ENCODE peak calls at places on chromosomes 4 and X, in four cellular contexts. Z is GM23338, W is astrocyte, U is brain microvascular endothelial cell. X is an unnamed sample.

GRCh38 chr4:53551963-53552362 is 39.3 kb downstream of the LNX1 start:
- DNase-seq in Z (no peak), W (no peak), U (no peak), X (no peak)

GRCh38 chr4:6338175-6338950 is 68.7 kb downstream of the WFS1 start:
- DNase-seq in Z (no peak), W (no peak), U (no peak), X (no peak)

GRCh38 chr4:70734168-70734954 is 12.6 kb downstream of the RUFY3 start:
- DNase-seq in Z (no peak), W (peak), U (peak), X (no peak)

GRCh38 chr4:7416745-7417432 is 17.8 kb downstream of the PSAPL1 start:
- DNase-seq in Z (no peak), W (no peak), U (no peak), X (no peak)

GRCh38 chrX:37959212-37960021 is 46.9 kb upstream of the SYTL5 start:
- DNase-seq in Z (peak), W (no peak), U (no peak), X (no peak)

GRCh38 chr4:155799794-155800123 is 40.9 kb downstream of the GUCY1B1 start:
- DNase-seq in Z (no peak), W (no peak), U (no peak), X (no peak)

GRCh38 chrX:31590581-31591113 is 518.8 kb upstream of the FTHL17 start:
- DNase-seq in Z (no peak), W (peak), U (peak), X (no peak)

GRCh38 chr4:30835044-30835443 is 114.9 kb downstream of the PCDH7 start:
- DNase-seq in Z (no peak), W (no peak), U (no peak), X (no peak)

GRCh38 chr4:140109626-140110213 is 44.3 kb downstream of the MAML3 start:
- DNase-seq in Z (no peak), W (no peak), U (no peak), X (no peak)

GRCh38 chrX:49184294-49185061 is 1.7 kb downstream of the PRICKLE3 start:
- DNase-seq in Z (peak), W (peak), U (peak), X (no peak)

GRCh38 chr4:78078101-78078500 is 21.0 kb downstream of the FRAS1 start:
- DNase-seq in Z (no peak), W (no peak), U (no peak), X (no peak)

GRCh38 chr4:59339631-59340030 is 1860.5 kb upstream of the ADGRL3 start:
- DNase-seq in Z (peak), W (no peak), U (no peak), X (no peak)

GRCh38 chrX:115226929-115227328 is 7.0 kb downstream of the LRCH2 start:
- DNase-seq in Z (peak), W (no peak), U (peak), X (no peak)

GRCh38 chr4:3388461-3389185 is 53.1 kb upstream of the HGFAC start:
- DNase-seq in Z (no peak), W (peak), U (peak), X (no peak)

GRCh38 chr4:101977096-101977495 is 186.6 kb downstream of the BANK1 start:
- DNase-seq in Z (no peak), W (peak), U (peak), X (no peak)

GRCh38 chr4:30948653-30949052 is 228.5 kb downstream of the PCDH7 start:
- DNase-seq in Z (no peak), W (peak), U (peak), X (no peak)

GRCh38 chrX:44651347-44651746 is 108.7 kb upstream of the FUNDC1 start:
- DNase-seq in Z (peak), W (no peak), U (no peak), X (no peak)

GRCh38 chrX:11205796-11206195 is 87.4 kb upstream of the AMELX start:
- DNase-seq in Z (no peak), W (no peak), U (no peak), X (no peak)

GRCh38 chr4:182307746-182308145 is 64.5 kb downstream of the TENM3 start:
- DNase-seq in Z (no peak), W (peak), U (peak), X (no peak)

GRCh38 chr4:152021788-152022438 is 261.1 kb upstream of the GATB start:
- DNase-seq in Z (no peak), W (no peak), U (no peak), X (no peak)

GRCh38 chr4:152943673-152944072 is 7.5 kb downstream of the FHDC1 start:
- DNase-seq in Z (no peak), W (peak), U (peak), X (no peak)

GRCh38 chr4:169079942-169080827 is 70.1 kb upstream of the CBR4 start:
- DNase-seq in Z (no peak), W (peak), U (peak), X (no peak)

GRCh38 chr4:76585897-76586360 is 150.9 kb downstream of the SHROOM3 start:
- DNase-seq in Z (peak), W (peak), U (peak), X (no peak)

GRCh38 chrX:2425281-2426071 is 75.3 kb downstream of the DHRSX start:
- DNase-seq in Z (peak), W (peak), U (no peak), X (no peak)

GRCh38 chrX:38312436-38312835 is 14.9 kb downstream of the RPGR start:
- DNase-seq in Z (no peak), W (peak), U (peak), X (no peak)

GRCh38 chrX:153865321-153865580 is 20.7 kb downstream of the L1CAM start:
- DNase-seq in Z (no peak), W (no peak), U (no peak), X (no peak)

GRCh38 chr4:1293981-1294380 is 4.3 kb downstream of the MAEA start:
- DNase-seq in Z (no peak), W (peak), U (no peak), X (no peak)

GRCh38 chr4:162891788-162892707 is 274.6 kb downstream of the NAF1 start:
- DNase-seq in Z (no peak), W (peak), U (no peak), X (no peak)

DNA sequence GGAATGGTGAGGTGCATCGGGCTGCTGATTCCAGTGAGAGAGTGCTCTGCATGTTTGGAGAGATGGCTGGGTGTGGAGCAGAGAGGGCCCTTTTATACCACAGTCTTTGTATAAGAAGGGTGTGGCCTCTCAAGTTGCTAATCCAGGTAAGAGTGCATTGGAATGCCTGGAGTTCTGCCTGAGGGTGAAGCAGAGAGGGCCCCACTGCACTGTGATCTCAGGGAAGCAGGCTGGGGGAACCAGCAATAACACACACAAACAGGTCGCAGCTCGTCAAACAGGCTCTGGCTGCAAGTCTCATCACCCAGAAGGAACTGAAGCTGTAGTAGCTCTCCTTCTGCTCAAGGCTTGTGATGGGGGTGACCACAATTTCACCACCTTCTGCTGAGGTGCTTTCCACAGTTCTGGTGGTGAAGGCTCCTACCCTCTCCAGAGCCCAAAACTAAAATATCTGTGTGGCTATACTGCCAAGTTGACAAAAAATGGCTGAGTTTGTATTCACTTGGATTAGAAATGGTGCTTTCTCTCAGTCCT is 687.4 kb upstream of the HS3ST1 start:
- DNase-seq in Z (no peak), W (no peak), U (no peak), X (no peak)
- H3K27ac ChIP-seq in Z (no peak), W (no peak), U (no peak), X (no peak)

DNA sequence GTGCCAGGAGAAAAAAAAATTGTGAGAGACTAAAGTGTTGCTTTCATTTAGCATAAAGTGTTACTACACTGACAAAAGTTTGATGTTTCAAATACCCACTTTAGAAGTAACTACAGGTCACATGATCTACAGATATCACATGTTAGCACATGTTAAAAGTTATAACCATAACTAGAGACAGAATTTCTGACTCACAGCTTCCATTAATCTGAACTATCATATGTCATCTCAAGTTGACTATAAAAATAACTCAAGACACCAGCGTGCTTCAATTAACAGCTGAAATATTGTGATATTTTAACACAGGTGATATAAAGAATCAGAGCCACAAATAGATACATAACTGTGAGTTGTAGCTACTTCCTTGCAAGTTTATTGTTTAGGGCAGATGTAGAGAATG is 591.5 kb upstream of the PITX2 start:
- DNase-seq in Z (no peak), W (no peak), U (no peak), X (no peak)
- H3K27ac ChIP-seq in Z (no peak), W (no peak), U (no peak), X (no peak)

GRCh38 chrX:41870719-41871151 is 52.6 kb downstream of the CASK start:
- DNase-seq in Z (no peak), W (no peak), U (no peak), X (no peak)
- H3K27ac ChIP-seq in Z (no peak), W (no peak), U (no peak), X (no peak)

GRCh38 chr4:110596431-110596830 is 26.4 kb downstream of the PITX2 start:
- DNase-seq in Z (no peak), W (no peak), U (no peak), X (no peak)

GRCh38 chr4:110602061-110602460 is 20.8 kb downstream of the PITX2 start:
- DNase-seq in Z (no peak), W (no peak), U (no peak), X (no peak)

GRCh38 chr4:110595583-110595982 is 27.3 kb downstream of the PITX2 start:
- DNase-seq in Z (no peak), W (no peak), U (no peak), X (no peak)

GRCh38 chr4:110597582-110597981 is 25.3 kb downstream of the PITX2 start:
- DNase-seq in Z (no peak), W (no peak), U (no peak), X (no peak)
- H3K27ac ChIP-seq in Z (no peak), W (no peak), U (no peak), X (no peak)

GRCh38 chr4:81491943-81492342 is 20.2 kb upstream of the RASGEF1B start:
- DNase-seq in Z (no peak), W (no peak), U (peak), X (no peak)

GRCh38 chr4:81490761-81491160 is 19.1 kb upstream of the RASGEF1B start:
- DNase-seq in Z (no peak), W (no peak), U (no peak), X (no peak)

GRCh38 chr4:81495308-81495707 is 23.6 kb upstream of the RASGEF1B start:
- DNase-seq in Z (no peak), W (no peak), U (no peak), X (no peak)

GRCh38 chr4:81492596-81492995 is 20.9 kb upstream of the RASGEF1B start:
- DNase-seq in Z (no peak), W (no peak), U (no peak), X (no peak)

GRCh38 chr4:81493895-81494490 is 22.3 kb upstream of the RASGEF1B start:
- DNase-seq in Z (no peak), W (no peak), U (no peak), X (no peak)
- H3K27ac ChIP-seq in Z (no peak), W (no peak), U (no peak), X (no peak)

GRCh38 chr4:38308728-38309315 is 348.6 kb downstream of the PTTG2 start:
- DNase-seq in Z (no peak), W (peak), U (peak), X (no peak)
- H3K27ac ChIP-seq in Z (no peak), W (peak), U (no peak), X (no peak)

GRCh38 chr4:10025230-10025806 is 4.0 kb upstream of the SLC2A9 start:
- DNase-seq in Z (no peak), W (no peak), U (no peak), X (no peak)

GRCh38 chr4:10024303-10024702 is 3.0 kb upstream of the SLC2A9 start:
- DNase-seq in Z (no peak), W (no peak), U (no peak), X (no peak)

GRCh38 chr4:10023050-10023419 is 1.7 kb upstream of the SLC2A9 start:
- DNase-seq in Z (no peak), W (no peak), U (no peak), X (no peak)

GRCh38 chr4:10022346-10023049 is 1.2 kb upstream of the SLC2A9 start:
- DNase-seq in Z (no peak), W (no peak), U (no peak), X (no peak)

DNA sequence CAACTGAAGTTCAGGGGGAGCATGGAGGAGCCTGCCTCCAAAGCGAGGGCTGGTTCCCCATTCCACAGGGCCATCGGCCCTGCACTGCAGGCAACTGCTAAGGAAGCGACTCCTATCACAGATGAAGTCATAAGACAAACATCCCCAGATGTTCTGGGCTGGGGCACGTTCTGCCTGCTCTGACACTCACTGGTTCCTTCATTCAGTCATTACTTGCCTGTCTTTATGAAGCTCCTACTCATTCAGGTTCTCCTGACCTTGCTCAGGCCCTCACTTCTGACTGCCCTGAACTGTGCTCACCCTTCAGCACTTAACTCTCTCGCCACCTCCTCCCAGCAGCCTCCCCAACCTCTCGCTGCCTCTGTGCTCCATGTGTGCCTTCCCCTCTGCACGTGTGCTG is 2.5 kb upstream of the SLC2A9 start:
- DNase-seq in Z (no peak), W (no peak), U (peak), X (no peak)
- H3K27ac ChIP-seq in Z (no peak), W (no peak), U (no peak), X (no peak)

GRCh38 chr4:158163941-158164665 is 8.7 kb downstream of the GASK1B start:
- DNase-seq in Z (no peak), W (no peak), U (no peak), X (no peak)
- H3K27ac ChIP-seq in Z (no peak), W (no peak), U (no peak), X (peak)

GRCh38 chrX:12955882-12956703 is 18.8 kb upstream of the TMSB4X start:
- DNase-seq in Z (no peak), W (peak), U (peak), X (no peak)

GRCh38 chrX:12953420-12953819 is 21.5 kb upstream of the TMSB4X start:
- DNase-seq in Z (no peak), W (no peak), U (no peak), X (no peak)

GRCh38 chrX:12956704-12957541 is 18.0 kb upstream of the TMSB4X start:
- DNase-seq in Z (peak), W (peak), U (no peak), X (no peak)

GRCh38 chrX:12954981-12955380 is 19.9 kb upstream of the TMSB4X start:
- DNase-seq in Z (no peak), W (no peak), U (no peak), X (no peak)

GRCh38 chrX:12954376-12954775 is 20.5 kb upstream of the TMSB4X start:
- DNase-seq in Z (no peak), W (no peak), U (no peak), X (no peak)
- H3K27ac ChIP-seq in Z (no peak), W (no peak), U (no peak), X (no peak)

X was measured in vagina.